ENCODE peak calls at places on chromosome 3, in nine cellular contexts. One of them, this sample, is unnamed.

GRCh38 chr3:37320276-37320675 is 145.9 kb upstream of the LRRFIP2 start:
- DNase-seq in GM18507: no peak
- DNase-seq in stimulated activated CD4-positive, alpha-beta T cell treated with anti-CD3 and anti-CD28 coated beads, Interleukin-15, amount 100 ng/mL, for 1 hour: no peak
- DNase-seq in mesothelial cell of epicardium: no peak
- DNase-seq in central memory CD4-positive, alpha-beta T cell: no peak
- DNase-seq in NB4: no peak
- DNase-seq in upper lobe of right lung: no peak
- DNase-seq in activated CD8-positive, alpha-beta memory T cell treated with anti-CD3 and anti-CD28 coated beads for 48 hours: no peak
- DNase-seq in AG20443: no peak
- DNase-seq in this sample: no peak

GRCh38 chr3:161559177-161559998 is 62.8 kb downstream of the OTOL1 start:
- DNase-seq in stimulated activated CD4-positive, alpha-beta T cell treated with anti-CD3 and anti-CD28 coated beads, Interleukin-15, amount 100 ng/mL, for 1 hour: no peak
- DNase-seq in upper lobe of right lung: no peak
- DNase-seq in AG20443: peak
- DNase-seq in activated CD8-positive, alpha-beta memory T cell treated with anti-CD3 and anti-CD28 coated beads for 48 hours: no peak
- DNase-seq in mesothelial cell of epicardium: peak
- DNase-seq in GM18507: no peak
- DNase-seq in NB4: peak
- DNase-seq in central memory CD4-positive, alpha-beta T cell: no peak
- DNase-seq in this sample: peak

GRCh38 chr3:108830991-108831390 is 8.4 kb downstream of the TRAT1 start:
- DNase-seq in upper lobe of right lung: no peak
- DNase-seq in stimulated activated CD4-positive, alpha-beta T cell treated with anti-CD3 and anti-CD28 coated beads, Interleukin-15, amount 100 ng/mL, for 1 hour: no peak
- DNase-seq in mesothelial cell of epicardium: no peak
- DNase-seq in NB4: no peak
- DNase-seq in GM18507: no peak
- DNase-seq in activated CD8-positive, alpha-beta memory T cell treated with anti-CD3 and anti-CD28 coated beads for 48 hours: no peak
- DNase-seq in central memory CD4-positive, alpha-beta T cell: no peak
- DNase-seq in AG20443: no peak
- DNase-seq in this sample: no peak

GRCh38 chr3:60931452-60931851 is 319.8 kb downstream of the FHIT start:
- DNase-seq in AG20443: no peak
- DNase-seq in NB4: no peak
- DNase-seq in mesothelial cell of epicardium: no peak
- DNase-seq in activated CD8-positive, alpha-beta memory T cell treated with anti-CD3 and anti-CD28 coated beads for 48 hours: no peak
- DNase-seq in GM18507: no peak
- DNase-seq in stimulated activated CD4-positive, alpha-beta T cell treated with anti-CD3 and anti-CD28 coated beads, Interleukin-15, amount 100 ng/mL, for 1 hour: no peak
- DNase-seq in central memory CD4-positive, alpha-beta T cell: no peak
- DNase-seq in upper lobe of right lung: no peak
- DNase-seq in this sample: no peak

GRCh38 chr3:140469491-140469890 is 208.4 kb upstream of the TRIM42 start:
- DNase-seq in central memory CD4-positive, alpha-beta T cell: no peak
- DNase-seq in upper lobe of right lung: no peak
- DNase-seq in NB4: no peak
- DNase-seq in activated CD8-positive, alpha-beta memory T cell treated with anti-CD3 and anti-CD28 coated beads for 48 hours: no peak
- DNase-seq in GM18507: no peak
- DNase-seq in mesothelial cell of epicardium: no peak
- DNase-seq in AG20443: no peak
- DNase-seq in stimulated activated CD4-positive, alpha-beta T cell treated with anti-CD3 and anti-CD28 coated beads, Interleukin-15, amount 100 ng/mL, for 1 hour: no peak
- DNase-seq in this sample: no peak

GRCh38 chr3:81395739-81396138 is 365.7 kb downstream of the GBE1 start:
- DNase-seq in NB4: peak
- DNase-seq in central memory CD4-positive, alpha-beta T cell: no peak
- DNase-seq in activated CD8-positive, alpha-beta memory T cell treated with anti-CD3 and anti-CD28 coated beads for 48 hours: no peak
- DNase-seq in stimulated activated CD4-positive, alpha-beta T cell treated with anti-CD3 and anti-CD28 coated beads, Interleukin-15, amount 100 ng/mL, for 1 hour: no peak
- DNase-seq in mesothelial cell of epicardium: no peak
- DNase-seq in AG20443: no peak
- DNase-seq in GM18507: no peak
- DNase-seq in upper lobe of right lung: no peak
- DNase-seq in this sample: no peak

GRCh38 chr3:40211579-40211978 is 97.9 kb upstream of the EIF1B start:
- DNase-seq in stimulated activated CD4-positive, alpha-beta T cell treated with anti-CD3 and anti-CD28 coated beads, Interleukin-15, amount 100 ng/mL, for 1 hour: no peak
- DNase-seq in AG20443: no peak
- DNase-seq in central memory CD4-positive, alpha-beta T cell: no peak
- DNase-seq in upper lobe of right lung: no peak
- DNase-seq in activated CD8-positive, alpha-beta memory T cell treated with anti-CD3 and anti-CD28 coated beads for 48 hours: no peak
- DNase-seq in NB4: no peak
- DNase-seq in GM18507: no peak
- DNase-seq in mesothelial cell of epicardium: no peak
- DNase-seq in this sample: peak

GRCh38 chr3:149532463-149533180 is 58.1 kb downstream of the TM4SF4 start:
- DNase-seq in central memory CD4-positive, alpha-beta T cell: no peak
- DNase-seq in stimulated activated CD4-positive, alpha-beta T cell treated with anti-CD3 and anti-CD28 coated beads, Interleukin-15, amount 100 ng/mL, for 1 hour: no peak
- DNase-seq in GM18507: peak
- DNase-seq in AG20443: no peak
- DNase-seq in NB4: no peak
- DNase-seq in upper lobe of right lung: no peak
- DNase-seq in mesothelial cell of epicardium: no peak
- DNase-seq in activated CD8-positive, alpha-beta memory T cell treated with anti-CD3 and anti-CD28 coated beads for 48 hours: no peak
- DNase-seq in this sample: no peak

GRCh38 chr3:128194843-128195242 is 41.6 kb downstream of the EEFSEC start:
- DNase-seq in AG20443: no peak
- DNase-seq in central memory CD4-positive, alpha-beta T cell: no peak
- DNase-seq in GM18507: no peak
- DNase-seq in upper lobe of right lung: no peak
- DNase-seq in activated CD8-positive, alpha-beta memory T cell treated with anti-CD3 and anti-CD28 coated beads for 48 hours: no peak
- DNase-seq in stimulated activated CD4-positive, alpha-beta T cell treated with anti-CD3 and anti-CD28 coated beads, Interleukin-15, amount 100 ng/mL, for 1 hour: no peak
- DNase-seq in NB4: no peak
- DNase-seq in mesothelial cell of epicardium: no peak
- DNase-seq in this sample: no peak

GRCh38 chr3:105691053-105691452 is 177.8 kb downstream of the CBLB start:
- DNase-seq in upper lobe of right lung: no peak
- DNase-seq in activated CD8-positive, alpha-beta memory T cell treated with anti-CD3 and anti-CD28 coated beads for 48 hours: no peak
- DNase-seq in stimulated activated CD4-positive, alpha-beta T cell treated with anti-CD3 and anti-CD28 coated beads, Interleukin-15, amount 100 ng/mL, for 1 hour: no peak
- DNase-seq in GM18507: no peak
- DNase-seq in central memory CD4-positive, alpha-beta T cell: no peak
- DNase-seq in mesothelial cell of epicardium: no peak
- DNase-seq in AG20443: no peak
- DNase-seq in NB4: no peak
- DNase-seq in this sample: no peak

GRCh38 chr3:5136619-5137429 is 14.7 kb downstream of the ARL8B start:
- DNase-seq in GM18507: peak
- DNase-seq in AG20443: peak
- DNase-seq in stimulated activated CD4-positive, alpha-beta T cell treated with anti-CD3 and anti-CD28 coated beads, Interleukin-15, amount 100 ng/mL, for 1 hour: no peak
- DNase-seq in central memory CD4-positive, alpha-beta T cell: peak
- DNase-seq in NB4: peak
- DNase-seq in upper lobe of right lung: no peak
- DNase-seq in activated CD8-positive, alpha-beta memory T cell treated with anti-CD3 and anti-CD28 coated beads for 48 hours: no peak
- DNase-seq in mesothelial cell of epicardium: no peak
- DNase-seq in this sample: peak

GRCh38 chr3:63538912-63539311 is 113.6 kb upstream of the SNTN start:
- DNase-seq in activated CD8-positive, alpha-beta memory T cell treated with anti-CD3 and anti-CD28 coated beads for 48 hours: no peak
- DNase-seq in GM18507: no peak
- DNase-seq in AG20443: peak
- DNase-seq in NB4: no peak
- DNase-seq in upper lobe of right lung: no peak
- DNase-seq in central memory CD4-positive, alpha-beta T cell: no peak
- DNase-seq in mesothelial cell of epicardium: no peak
- DNase-seq in stimulated activated CD4-positive, alpha-beta T cell treated with anti-CD3 and anti-CD28 coated beads, Interleukin-15, amount 100 ng/mL, for 1 hour: no peak
- DNase-seq in this sample: no peak

GRCh38 chr3:129618901-129619671 is 12.6 kb upstream of the PLXND1 start:
- DNase-seq in central memory CD4-positive, alpha-beta T cell: no peak
- DNase-seq in NB4: no peak
- DNase-seq in GM18507: no peak
- DNase-seq in upper lobe of right lung: peak
- DNase-seq in activated CD8-positive, alpha-beta memory T cell treated with anti-CD3 and anti-CD28 coated beads for 48 hours: no peak
- DNase-seq in mesothelial cell of epicardium: no peak
- DNase-seq in stimulated activated CD4-positive, alpha-beta T cell treated with anti-CD3 and anti-CD28 coated beads, Interleukin-15, amount 100 ng/mL, for 1 hour: no peak
- DNase-seq in AG20443: no peak
- DNase-seq in this sample: peak

GRCh38 chr3:184228376-184229137 is 828 bp upstream of the VWA5B2 start:
- DNase-seq in activated CD8-positive, alpha-beta memory T cell treated with anti-CD3 and anti-CD28 coated beads for 48 hours: no peak
- DNase-seq in NB4: no peak
- DNase-seq in stimulated activated CD4-positive, alpha-beta T cell treated with anti-CD3 and anti-CD28 coated beads, Interleukin-15, amount 100 ng/mL, for 1 hour: no peak
- DNase-seq in upper lobe of right lung: no peak
- DNase-seq in GM18507: no peak
- DNase-seq in AG20443: no peak
- DNase-seq in central memory CD4-positive, alpha-beta T cell: no peak
- DNase-seq in mesothelial cell of epicardium: no peak
- DNase-seq in this sample: no peak

GRCh38 chr3:146222204-146223046 is 28.5 kb downstream of the PLSCR4 start:
- DNase-seq in NB4: no peak
- DNase-seq in mesothelial cell of epicardium: no peak
- DNase-seq in stimulated activated CD4-positive, alpha-beta T cell treated with anti-CD3 and anti-CD28 coated beads, Interleukin-15, amount 100 ng/mL, for 1 hour: no peak
- DNase-seq in central memory CD4-positive, alpha-beta T cell: no peak
- DNase-seq in AG20443: no peak
- DNase-seq in upper lobe of right lung: no peak
- DNase-seq in activated CD8-positive, alpha-beta memory T cell treated with anti-CD3 and anti-CD28 coated beads for 48 hours: no peak
- DNase-seq in GM18507: no peak
- DNase-seq in this sample: peak

GRCh38 chr3:69121950-69122349 is 445 bp downstream of the LMOD3 start:
- DNase-seq in stimulated activated CD4-positive, alpha-beta T cell treated with anti-CD3 and anti-CD28 coated beads, Interleukin-15, amount 100 ng/mL, for 1 hour: no peak
- DNase-seq in AG20443: no peak
- DNase-seq in upper lobe of right lung: no peak
- DNase-seq in NB4: no peak
- DNase-seq in central memory CD4-positive, alpha-beta T cell: no peak
- DNase-seq in GM18507: no peak
- DNase-seq in activated CD8-positive, alpha-beta memory T cell treated with anti-CD3 and anti-CD28 coated beads for 48 hours: no peak
- DNase-seq in mesothelial cell of epicardium: no peak
- DNase-seq in this sample: no peak

GRCh38 chr3:66836363-66837152 is 161.5 kb upstream of the KBTBD8 start:
- DNase-seq in NB4: no peak
- DNase-seq in stimulated activated CD4-positive, alpha-beta T cell treated with anti-CD3 and anti-CD28 coated beads, Interleukin-15, amount 100 ng/mL, for 1 hour: no peak
- DNase-seq in central memory CD4-positive, alpha-beta T cell: no peak
- DNase-seq in GM18507: no peak
- DNase-seq in AG20443: no peak
- DNase-seq in upper lobe of right lung: no peak
- DNase-seq in mesothelial cell of epicardium: no peak
- DNase-seq in activated CD8-positive, alpha-beta memory T cell treated with anti-CD3 and anti-CD28 coated beads for 48 hours: no peak
- DNase-seq in this sample: peak